ENCODE peak calls at places on chromosomes 4 and X, in five cellular contexts. One of them, this sample, is unnamed.

GRCh38 chrX:44580466-44580865 is 37.8 kb upstream of the FUNDC1 start:
- DNase-seq in AG20443: peak
- DNase-seq in sigmoid colon: no peak
- DNase-seq in NCI-H460: no peak
- DNase-seq in activated CD4-positive, alpha-beta T cell treated with anti-CD3 and anti-CD28 coated beads, Interleukin-2, amount 50 U/mL, for 1 hour: no peak
- DNase-seq in this sample: no peak

GRCh38 chr4:80189956-80190671 is 7.2 kb upstream of the PRDM8 start:
- DNase-seq in activated CD4-positive, alpha-beta T cell treated with anti-CD3 and anti-CD28 coated beads, Interleukin-2, amount 50 U/mL, for 1 hour: no peak
- DNase-seq in sigmoid colon: no peak
- DNase-seq in NCI-H460: no peak
- DNase-seq in AG20443: peak
- DNase-seq in this sample: no peak

GRCh38 chrX:25941559-25942250 is 196.4 kb upstream of the MAGEB18 start:
- DNase-seq in sigmoid colon: no peak
- DNase-seq in AG20443: no peak
- DNase-seq in activated CD4-positive, alpha-beta T cell treated with anti-CD3 and anti-CD28 coated beads, Interleukin-2, amount 50 U/mL, for 1 hour: no peak
- DNase-seq in NCI-H460: no peak
- DNase-seq in this sample: no peak

GRCh38 chr4:72375050-72375736 is 193.8 kb downstream of the ADAMTS3 start:
- DNase-seq in activated CD4-positive, alpha-beta T cell treated with anti-CD3 and anti-CD28 coated beads, Interleukin-2, amount 50 U/mL, for 1 hour: no peak
- DNase-seq in sigmoid colon: no peak
- DNase-seq in NCI-H460: no peak
- DNase-seq in AG20443: peak
- DNase-seq in this sample: no peak

GRCh38 chrX:124534530-124534929 is 188.2 kb downstream of the SH2D1A start:
- DNase-seq in AG20443: no peak
- DNase-seq in NCI-H460: no peak
- DNase-seq in activated CD4-positive, alpha-beta T cell treated with anti-CD3 and anti-CD28 coated beads, Interleukin-2, amount 50 U/mL, for 1 hour: no peak
- DNase-seq in sigmoid colon: no peak
- DNase-seq in this sample: no peak

GRCh38 chr4:173370130-173370476 is 651 bp upstream of the SAP30 start:
- DNase-seq in NCI-H460: no peak
- DNase-seq in sigmoid colon: peak
- DNase-seq in activated CD4-positive, alpha-beta T cell treated with anti-CD3 and anti-CD28 coated beads, Interleukin-2, amount 50 U/mL, for 1 hour: peak
- DNase-seq in AG20443: peak
- DNase-seq in this sample: peak

GRCh38 chr4:147760176-147760575 is 28.3 kb downstream of the ARHGAP10 start:
- DNase-seq in sigmoid colon: no peak
- DNase-seq in activated CD4-positive, alpha-beta T cell treated with anti-CD3 and anti-CD28 coated beads, Interleukin-2, amount 50 U/mL, for 1 hour: no peak
- DNase-seq in AG20443: no peak
- DNase-seq in NCI-H460: no peak
- DNase-seq in this sample: no peak

GRCh38 chr4:99652596-99653436 is 4.8 kb downstream of the C4orf54 start:
- DNase-seq in NCI-H460: no peak
- DNase-seq in AG20443: no peak
- DNase-seq in activated CD4-positive, alpha-beta T cell treated with anti-CD3 and anti-CD28 coated beads, Interleukin-2, amount 50 U/mL, for 1 hour: no peak
- DNase-seq in sigmoid colon: no peak
- DNase-seq in this sample: no peak

GRCh38 chr4:4849106-4849505 is 10.4 kb upstream of the MSX1 start:
- DNase-seq in sigmoid colon: peak
- DNase-seq in NCI-H460: no peak
- DNase-seq in AG20443: no peak
- DNase-seq in activated CD4-positive, alpha-beta T cell treated with anti-CD3 and anti-CD28 coated beads, Interleukin-2, amount 50 U/mL, for 1 hour: no peak
- DNase-seq in this sample: no peak

GRCh38 chr4:97867557-97868091 is 275.7 kb downstream of the STPG2 start:
- DNase-seq in activated CD4-positive, alpha-beta T cell treated with anti-CD3 and anti-CD28 coated beads, Interleukin-2, amount 50 U/mL, for 1 hour: no peak
- DNase-seq in sigmoid colon: no peak
- DNase-seq in NCI-H460: no peak
- DNase-seq in AG20443: no peak
- DNase-seq in this sample: no peak

GRCh38 chrX:139759637-139760036 is 51.7 kb upstream of the MCF2 start:
- DNase-seq in activated CD4-positive, alpha-beta T cell treated with anti-CD3 and anti-CD28 coated beads, Interleukin-2, amount 50 U/mL, for 1 hour: no peak
- DNase-seq in AG20443: peak
- DNase-seq in NCI-H460: peak
- DNase-seq in sigmoid colon: no peak
- DNase-seq in this sample: no peak

GRCh38 chrX:138794285-138794684 is 82.8 kb upstream of the FGF13 start:
- DNase-seq in sigmoid colon: no peak
- DNase-seq in activated CD4-positive, alpha-beta T cell treated with anti-CD3 and anti-CD28 coated beads, Interleukin-2, amount 50 U/mL, for 1 hour: no peak
- DNase-seq in AG20443: no peak
- DNase-seq in NCI-H460: no peak
- DNase-seq in this sample: no peak

GRCh38 chr4:27020203-27020602 is 159.6 kb downstream of the STIM2 start:
- DNase-seq in sigmoid colon: no peak
- DNase-seq in activated CD4-positive, alpha-beta T cell treated with anti-CD3 and anti-CD28 coated beads, Interleukin-2, amount 50 U/mL, for 1 hour: no peak
- DNase-seq in NCI-H460: no peak
- DNase-seq in AG20443: no peak
- DNase-seq in this sample: no peak

GRCh38 chrX:112738347-112739033 is 58.8 kb upstream of the LHFPL1 start:
- DNase-seq in activated CD4-positive, alpha-beta T cell treated with anti-CD3 and anti-CD28 coated beads, Interleukin-2, amount 50 U/mL, for 1 hour: no peak
- DNase-seq in AG20443: no peak
- DNase-seq in sigmoid colon: no peak
- DNase-seq in NCI-H460: no peak
- DNase-seq in this sample: peak

GRCh38 chrX:139554367-139554766 is 23.8 kb downstream of the F9 start:
- DNase-seq in sigmoid colon: no peak
- DNase-seq in AG20443: no peak
- DNase-seq in activated CD4-positive, alpha-beta T cell treated with anti-CD3 and anti-CD28 coated beads, Interleukin-2, amount 50 U/mL, for 1 hour: no peak
- DNase-seq in NCI-H460: no peak
- DNase-seq in this sample: no peak

GRCh38 chrX:40248822-40249221 is 151.1 kb upstream of the BCOR start:
- DNase-seq in AG20443: no peak
- DNase-seq in activated CD4-positive, alpha-beta T cell treated with anti-CD3 and anti-CD28 coated beads, Interleukin-2, amount 50 U/mL, for 1 hour: no peak
- DNase-seq in sigmoid colon: no peak
- DNase-seq in NCI-H460: no peak
- DNase-seq in this sample: no peak

GRCh38 chrX:150018931-150019331 is 80.6 kb upstream of the EOLA2 start:
- DNase-seq in activated CD4-positive, alpha-beta T cell treated with anti-CD3 and anti-CD28 coated beads, Interleukin-2, amount 50 U/mL, for 1 hour: no peak
- DNase-seq in AG20443: peak
- DNase-seq in NCI-H460: no peak
- DNase-seq in sigmoid colon: no peak
- DNase-seq in this sample: no peak

GRCh38 chr4:91116861-91117260 is 989.7 kb downstream of the CCSER1 start:
- DNase-seq in sigmoid colon: no peak
- DNase-seq in activated CD4-positive, alpha-beta T cell treated with anti-CD3 and anti-CD28 coated beads, Interleukin-2, amount 50 U/mL, for 1 hour: no peak
- DNase-seq in NCI-H460: no peak
- DNase-seq in AG20443: no peak
- DNase-seq in this sample: no peak

GRCh38 chr4:134343661-134344060 is 142.1 kb upstream of the PABPC4L start:
- DNase-seq in NCI-H460: no peak
- DNase-seq in activated CD4-positive, alpha-beta T cell treated with anti-CD3 and anti-CD28 coated beads, Interleukin-2, amount 50 U/mL, for 1 hour: no peak
- DNase-seq in AG20443: no peak
- DNase-seq in sigmoid colon: no peak
- DNase-seq in this sample: no peak

GRCh38 chr4:10006604-10007435 is 14.5 kb downstream of the SLC2A9 start:
- DNase-seq in sigmoid colon: no peak
- DNase-seq in NCI-H460: peak
- DNase-seq in AG20443: peak
- DNase-seq in activated CD4-positive, alpha-beta T cell treated with anti-CD3 and anti-CD28 coated beads, Interleukin-2, amount 50 U/mL, for 1 hour: no peak
- DNase-seq in this sample: no peak

GRCh38 chrX:111040377-111041017 is 55.5 kb upstream of the PAK3 start:
- DNase-seq in NCI-H460: peak
- DNase-seq in activated CD4-positive, alpha-beta T cell treated with anti-CD3 and anti-CD28 coated beads, Interleukin-2, amount 50 U/mL, for 1 hour: no peak
- DNase-seq in AG20443: no peak
- DNase-seq in sigmoid colon: no peak
- DNase-seq in this sample: no peak

GRCh38 chr4:93042746-93043145 is 739.0 kb downstream of the GRID2 start:
- DNase-seq in NCI-H460: no peak
- DNase-seq in activated CD4-positive, alpha-beta T cell treated with anti-CD3 and anti-CD28 coated beads, Interleukin-2, amount 50 U/mL, for 1 hour: no peak
- DNase-seq in sigmoid colon: no peak
- DNase-seq in AG20443: no peak
- DNase-seq in this sample: no peak

GRCh38 chr4:84697615-84698201 is 114.8 kb downstream of the CDS1 start:
- DNase-seq in AG20443: no peak
- DNase-seq in NCI-H460: no peak
- DNase-seq in sigmoid colon: no peak
- DNase-seq in activated CD4-positive, alpha-beta T cell treated with anti-CD3 and anti-CD28 coated beads, Interleukin-2, amount 50 U/mL, for 1 hour: no peak
- DNase-seq in this sample: no peak